ENCODE peak calls at places on chromosomes 1 and 21, in eight cellular contexts. O is GM13977, X is astrocyte, Z is uterus, L is heart right ventricle, W is brain microvascular endothelial cell, M is lower leg skin, K is AG04450. A is an unnamed sample.

GRCh38 chr1:43445618-43446387 is 7.9 kb downstream of the HYI start:
- DNase-seq in O (no peak), X (no peak), Z (no peak), W (no peak), L (no peak), K (no peak), M (no peak), A (no peak)

GRCh38 chr21:44253832-44254700 is 7.6 kb downstream of the DNMT3L start:
- DNase-seq in W (no peak), X (no peak), M (no peak), L (no peak), Z (peak), K (no peak), O (no peak), A (no peak)

GRCh38 chr21:45622416-45623097 is 21.0 kb upstream of the PCBP3 start:
- DNase-seq in W (no peak), X (no peak), Z (no peak), M (no peak), O (no peak), K (no peak), L (no peak), A (no peak)

GRCh38 chr1:93607814-93608187 is 73.8 kb downstream of the BCAR3 start:
- DNase-seq in O (peak), Z (no peak), L (no peak), W (peak), K (no peak), M (no peak), X (peak), A (no peak)

GRCh38 chr1:53608071-53608470 is 130.9 kb downstream of the GLIS1 start:
- DNase-seq in W (no peak), O (no peak), X (no peak), M (no peak), K (no peak), L (no peak), Z (peak), A (no peak)

GRCh38 chr1:208183977-208184901 is 59.9 kb downstream of the PLXNA2 start:
- DNase-seq in K (no peak), L (no peak), Z (peak), X (peak), M (peak), O (no peak), W (peak), A (peak)

GRCh38 chr1:182446033-182446669 is 3.8 kb upstream of the RGSL1 start:
- DNase-seq in W (peak), L (no peak), K (no peak), M (no peak), O (peak), Z (no peak), X (peak), A (peak)

GRCh38 chr1:168465942-168466702 is 77.7 kb downstream of the XCL2 start:
- DNase-seq in L (no peak), Z (peak), X (peak), M (peak), W (no peak), K (peak), O (peak), A (no peak)

GRCh38 chr1:64212023-64212422 is 8.6 kb downstream of the UBE2U start:
- DNase-seq in K (peak), X (peak), O (no peak), W (peak), M (no peak), L (no peak), Z (no peak), A (peak)

GRCh38 chr21:25283720-25284119 is 323.6 kb downstream of the MRPL39 start:
- DNase-seq in M (no peak), Z (no peak), W (peak), L (no peak), K (peak), X (peak), O (peak), A (peak)
- TF ChIP-seq CTCF in M (no peak), Z (no peak), W (peak), L (no peak), K (peak), X (peak), O (peak), A (peak)

GRCh38 chr1:2177541-2177940 is 17.0 kb downstream of the FAAP20 start:
- DNase-seq in M (no peak), Z (no peak), O (no peak), L (no peak), X (no peak), K (no peak), W (no peak), A (no peak)

GRCh38 chr1:2176615-2177014 is 18.0 kb downstream of the FAAP20 start:
- DNase-seq in K (no peak), L (no peak), X (no peak), W (no peak), Z (no peak), M (no peak), O (no peak), A (no peak)

GRCh38 chr1:2174348-2175054 is 20.1 kb downstream of the FAAP20 start:
- DNase-seq in L (peak), M (no peak), O (peak), W (no peak), Z (peak), X (peak), K (no peak), A (peak)

GRCh38 chr1:2175055-2175414 is 19.5 kb downstream of the FAAP20 start:
- DNase-seq in X (no peak), L (no peak), O (no peak), Z (no peak), M (no peak), W (no peak), K (no peak), A (no peak)

GRCh38 chr1:2175681-2176454 is 18.7 kb downstream of the FAAP20 start:
- DNase-seq in K (no peak), W (no peak), L (no peak), M (no peak), Z (no peak), O (no peak), X (no peak), A (no peak)
- TF ChIP-seq CTCF in K (no peak), W (no peak), L (no peak), M (no peak), Z (peak), O (no peak), X (no peak), A (no peak)

GRCh38 chr1:1788646-1789431 is 10.6 kb upstream of the NADK start:
- DNase-seq in K (no peak), M (no peak), L (no peak), O (no peak), W (no peak), X (no peak), Z (no peak), A (peak)
- TF ChIP-seq CTCF in K (peak), M (no peak), L (no peak), O (peak), W (peak), X (peak), Z (no peak), A (peak)

GRCh38 chr1:230250061-230250460 is 176.1 kb downstream of the PGBD5 start:
- DNase-seq in W (no peak), M (no peak), L (no peak), X (no peak), K (no peak), Z (no peak), O (no peak), A (no peak)
- TF ChIP-seq CTCF in W (no peak), M (no peak), L (no peak), X (no peak), K (no peak), Z (no peak), O (no peak), A (no peak)

DNA sequence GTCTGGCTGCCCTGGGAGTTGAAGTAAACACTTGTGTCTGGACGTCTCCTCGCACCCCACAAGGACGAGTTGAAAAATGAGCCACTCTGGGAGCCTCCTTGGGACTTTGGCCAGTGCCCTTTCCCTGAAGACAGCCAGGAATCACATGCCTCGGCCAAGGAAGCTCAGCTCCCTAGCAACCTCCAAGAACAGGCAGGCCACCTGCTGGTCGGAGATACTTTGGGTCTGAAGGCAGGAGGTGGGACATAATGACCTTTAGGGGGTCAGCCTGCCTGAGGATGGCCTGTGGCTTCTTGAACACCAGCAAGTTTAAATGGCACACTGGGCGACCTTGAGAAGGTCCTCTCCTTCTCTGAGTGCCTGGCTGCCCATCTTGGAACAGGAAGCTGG is 165.8 kb upstream of the ZC3H12A start:
- DNase-seq in Z (no peak), K (no peak), O (no peak), M (no peak), W (no peak), L (no peak), X (no peak), A (no peak)
- TF ChIP-seq CTCF in Z (no peak), K (no peak), O (no peak), M (no peak), W (no peak), L (no peak), X (no peak), A (no peak)

GRCh38 chr1:46431695-46432094 is 37.6 kb downstream of the FAAH start:
- DNase-seq in X (no peak), Z (no peak), K (no peak), O (no peak), M (no peak), W (no peak), L (no peak), A (no peak)
- TF ChIP-seq CTCF in X (no peak), Z (no peak), K (no peak), O (no peak), M (no peak), W (no peak), L (no peak), A (no peak)